ENCODE peak calls at places on chromosomes 7 and 10, in four cellular contexts. R, Q, W and J are unnamed samples.

GRCh38 chr7:22949944-22950343 is 64.0 kb downstream of the HYCC1 start:
- DNase-seq in R (no peak), Q (no peak), W (no peak), J (no peak)

GRCh38 chr10:126844406-126844805 is 60.8 kb upstream of the DOCK1 start:
- DNase-seq in R (no peak), Q (no peak), W (no peak), J (no peak)

GRCh38 chr10:131920151-131920550 is 19.3 kb downstream of the PPP2R2D start:
- DNase-seq in R (no peak), Q (no peak), W (no peak), J (no peak)

GRCh38 chr7:75977741-75978140 is 16.7 kb downstream of the TMEM120A start:
- DNase-seq in R (no peak), Q (no peak), W (no peak), J (no peak)

GRCh38 chr7:29607889-29608288 is 44.3 kb downstream of the PRR15 start:
- DNase-seq in R (no peak), Q (no peak), W (peak; percentile 39), J (no peak)

GRCh38 chr7:19489162-19489820 is 219.5 kb downstream of the POLR1F start:
- DNase-seq in R (no peak), Q (no peak), W (no peak), J (no peak)

GRCh38 chr7:115083935-115084334 is 162.0 kb downstream of the MDFIC start:
- DNase-seq in R (no peak), Q (no peak), W (no peak), J (no peak)

GRCh38 chr7:21771906-21772610 is 173.6 kb downstream of the CDCA7L start:
- DNase-seq in R (no peak), Q (no peak), W (no peak), J (no peak)

GRCh38 chr10:73117976-73118743 is 7.9 kb downstream of the NUDT13 start:
- DNase-seq in R (peak; percentile 59), Q (no peak), W (no peak), J (no peak)

GRCh38 chr7:83130623-83131545 is 31.8 kb downstream of the PCLO start:
- DNase-seq in R (no peak), Q (no peak), W (no peak), J (no peak)

GRCh38 chr7:55432937-55433784 is 68.0 kb downstream of the LANCL2 start:
- DNase-seq in R (peak; percentile 40), Q (no peak), W (no peak), J (no peak)

GRCh38 chr10:9010093-9010492 is 955.6 kb downstream of the GATA3 start:
- DNase-seq in R (no peak), Q (no peak), W (no peak), J (no peak)

GRCh38 chr10:69789164-69789576 is 12.5 kb upstream of the COL13A1 start:
- DNase-seq in R (no peak), Q (no peak), W (no peak), J (no peak)

GRCh38 chr7:945556-946255 is 8.8 kb downstream of the ADAP1 start:
- DNase-seq in R (peak; percentile 86), Q (peak; percentile 96), W (peak; percentile 94), J (peak; percentile 98)
- TF ChIP-seq POLR2A in R (no peak), Q (peak; percentile 97), W (no peak), J (peak; percentile 74)

DNA sequence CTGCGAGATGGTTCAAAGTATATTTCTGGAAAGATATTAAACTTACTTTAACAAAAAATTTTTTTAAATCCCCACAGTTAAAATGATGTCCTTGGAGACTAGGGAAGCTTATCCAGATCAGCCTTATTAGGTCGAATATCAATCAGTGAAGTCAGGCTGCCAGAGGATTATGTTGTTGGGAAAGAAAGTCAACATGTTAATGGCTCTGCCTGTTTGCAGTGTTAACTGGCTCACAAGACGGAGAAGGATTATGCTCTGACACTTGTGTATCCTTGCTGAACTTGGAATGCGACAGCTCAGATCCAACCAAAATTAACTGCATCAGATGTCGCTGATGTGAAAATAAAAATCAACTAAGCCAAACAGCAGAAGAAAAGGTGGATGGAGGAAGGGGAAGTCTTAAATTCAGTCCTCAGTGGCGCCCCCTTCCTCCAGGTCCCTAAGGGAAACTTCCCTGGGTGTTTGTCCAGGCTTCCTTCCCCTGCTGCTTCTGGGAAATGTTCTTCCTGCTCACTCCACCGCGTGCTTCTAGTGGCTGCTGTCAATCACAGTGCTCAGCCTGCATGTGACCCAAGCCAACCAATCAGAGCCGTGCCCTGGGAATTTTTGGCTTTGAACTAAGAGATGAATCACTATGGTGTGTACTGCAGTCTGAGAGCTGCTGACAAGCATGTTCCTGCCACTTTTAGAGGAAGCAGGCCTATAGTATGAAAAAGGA is 690.4 kb upstream of the NRP1 start:
- DNase-seq in R (peak; percentile 29), Q (peak; percentile 8), W (no peak), J (no peak)
- TF ChIP-seq CTCF in R (no peak), Q (no peak), W (no peak), J (no peak)

DNA sequence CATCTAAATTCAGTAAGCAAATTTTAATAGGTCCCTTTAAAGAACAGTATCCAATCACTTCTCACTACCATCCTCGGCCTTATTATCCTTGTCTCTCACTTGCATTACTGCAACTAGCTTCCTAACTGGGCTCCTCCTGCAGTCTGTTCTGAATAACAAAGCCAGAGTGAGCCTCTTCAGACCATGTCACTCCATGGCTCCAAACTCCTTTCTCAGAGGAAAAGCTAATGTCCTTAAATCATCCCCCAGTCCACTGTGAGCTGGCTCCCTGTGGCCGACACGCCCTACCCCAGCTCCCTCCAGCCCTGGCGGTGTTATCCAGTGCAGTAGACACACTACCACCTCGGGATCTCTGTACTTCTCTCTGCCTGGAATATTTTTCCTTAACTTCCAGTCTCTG is 80.0 kb downstream of the EPC1 start:
- DNase-seq in R (no peak), Q (no peak), W (no peak), J (no peak)
- TF ChIP-seq POLR2A in R (no peak), Q (no peak), W (no peak), J (no peak)

GRCh38 chr7:99461221-99461620 is 4.7 kb downstream of the ATP5MF start:
- DNase-seq in R (no peak), Q (no peak), W (no peak), J (no peak)
- TF ChIP-seq CTCF in R (no peak), Q (no peak), W (no peak), J (no peak)

GRCh38 chr7:7146837-7147236 is 35.5 kb upstream of the C1GALT1 start:
- DNase-seq in R (no peak), Q (no peak), W (no peak), J (no peak)

GRCh38 chr7:7151865-7152264 is 30.5 kb upstream of the C1GALT1 start:
- DNase-seq in R (no peak), Q (no peak), W (no peak), J (no peak)

GRCh38 chr7:7152315-7152714 is 30.0 kb upstream of the C1GALT1 start:
- DNase-seq in R (no peak), Q (no peak), W (no peak), J (no peak)

GRCh38 chr7:7151285-7151684 is 31.1 kb upstream of the C1GALT1 start:
- DNase-seq in R (no peak), Q (no peak), W (no peak), J (no peak)

DNA sequence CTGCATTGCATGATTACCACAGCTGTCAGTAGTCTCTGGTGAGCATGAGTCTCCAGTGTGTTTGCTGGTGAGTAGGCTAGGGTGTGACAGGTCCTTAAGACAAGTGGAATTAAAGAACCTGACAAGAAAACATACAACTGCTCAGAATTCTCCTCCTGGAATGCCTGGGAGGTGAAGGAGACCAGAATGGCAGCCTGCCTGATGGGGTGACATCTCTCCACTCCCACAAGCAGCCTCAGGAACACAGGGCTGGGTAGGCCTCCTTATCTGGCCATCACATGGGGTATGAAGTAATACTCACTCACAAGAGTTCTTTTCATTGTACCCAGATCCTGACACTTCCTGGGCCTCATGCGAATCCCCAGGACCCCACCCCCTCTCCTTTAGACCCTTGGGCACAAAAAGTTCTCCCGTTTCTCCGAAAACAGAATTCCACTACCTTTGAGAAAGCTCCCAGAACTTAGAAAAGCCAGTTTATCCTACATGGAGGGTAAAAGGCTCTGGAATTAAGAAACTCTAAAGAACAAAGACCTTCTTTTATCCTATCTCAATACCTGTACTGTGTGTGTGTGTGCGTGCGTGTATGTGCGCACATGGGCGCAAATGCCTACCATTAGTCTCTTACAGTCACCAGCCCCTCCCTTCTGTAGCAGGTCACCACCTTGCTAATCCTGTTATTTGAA is 33.4 kb upstream of the C1GALT1 start:
- DNase-seq in R (no peak), Q (no peak), W (no peak), J (no peak)
- TF ChIP-seq POLR2A in R (no peak), Q (no peak), W (no peak), J (no peak)

GRCh38 chr7:6111041-6111440 is 79.9 kb downstream of the ANKRD61 start:
- DNase-seq in R (no peak), Q (no peak), W (no peak), J (no peak)

GRCh38 chr7:6107924-6108323 is 76.7 kb downstream of the ANKRD61 start:
- DNase-seq in R (no peak), Q (no peak), W (no peak), J (no peak)

DNA sequence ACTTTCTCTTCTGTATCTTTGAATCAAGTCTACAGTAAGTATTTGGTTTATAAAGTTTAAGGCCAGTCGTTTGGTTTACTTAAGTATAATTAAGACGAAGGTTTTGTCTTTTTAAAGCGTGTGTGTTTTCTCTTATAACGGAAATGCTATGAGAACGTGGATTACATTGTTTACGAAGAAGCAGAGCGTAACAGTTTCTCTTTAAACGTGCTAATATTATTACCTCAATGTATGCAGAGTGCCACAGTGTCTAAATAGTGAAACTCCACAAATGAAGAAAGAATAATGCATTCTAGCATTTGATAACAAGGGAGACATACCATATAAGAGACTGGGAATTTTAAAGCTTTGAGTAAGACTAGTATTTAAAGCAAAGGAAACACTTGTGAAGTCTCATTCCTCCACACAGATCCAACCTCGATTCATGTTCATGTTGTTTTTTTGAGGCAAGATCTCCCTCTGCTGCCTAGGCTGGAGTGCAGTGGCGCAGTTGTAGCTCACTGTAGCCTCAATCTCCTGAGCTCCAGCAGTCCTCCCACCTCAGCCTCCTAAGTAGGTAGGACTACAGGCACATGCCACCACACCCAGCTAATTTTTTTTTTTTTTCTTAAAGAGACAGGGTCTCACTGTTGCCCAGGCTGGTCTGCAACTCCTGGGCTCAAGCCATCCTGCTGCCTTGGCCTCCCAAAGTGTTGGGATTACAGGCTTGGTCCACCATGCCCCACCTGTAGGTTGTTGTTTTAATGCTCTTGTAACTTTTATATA is 75.1 kb downstream of the ANKRD61 start:
- DNase-seq in R (peak; percentile 71), Q (peak; percentile 28), W (no peak), J (no peak)
- TF ChIP-seq CTCF in R (peak; percentile 51), Q (peak; percentile 26), W (no peak), J (peak; percentile 11)

DNA sequence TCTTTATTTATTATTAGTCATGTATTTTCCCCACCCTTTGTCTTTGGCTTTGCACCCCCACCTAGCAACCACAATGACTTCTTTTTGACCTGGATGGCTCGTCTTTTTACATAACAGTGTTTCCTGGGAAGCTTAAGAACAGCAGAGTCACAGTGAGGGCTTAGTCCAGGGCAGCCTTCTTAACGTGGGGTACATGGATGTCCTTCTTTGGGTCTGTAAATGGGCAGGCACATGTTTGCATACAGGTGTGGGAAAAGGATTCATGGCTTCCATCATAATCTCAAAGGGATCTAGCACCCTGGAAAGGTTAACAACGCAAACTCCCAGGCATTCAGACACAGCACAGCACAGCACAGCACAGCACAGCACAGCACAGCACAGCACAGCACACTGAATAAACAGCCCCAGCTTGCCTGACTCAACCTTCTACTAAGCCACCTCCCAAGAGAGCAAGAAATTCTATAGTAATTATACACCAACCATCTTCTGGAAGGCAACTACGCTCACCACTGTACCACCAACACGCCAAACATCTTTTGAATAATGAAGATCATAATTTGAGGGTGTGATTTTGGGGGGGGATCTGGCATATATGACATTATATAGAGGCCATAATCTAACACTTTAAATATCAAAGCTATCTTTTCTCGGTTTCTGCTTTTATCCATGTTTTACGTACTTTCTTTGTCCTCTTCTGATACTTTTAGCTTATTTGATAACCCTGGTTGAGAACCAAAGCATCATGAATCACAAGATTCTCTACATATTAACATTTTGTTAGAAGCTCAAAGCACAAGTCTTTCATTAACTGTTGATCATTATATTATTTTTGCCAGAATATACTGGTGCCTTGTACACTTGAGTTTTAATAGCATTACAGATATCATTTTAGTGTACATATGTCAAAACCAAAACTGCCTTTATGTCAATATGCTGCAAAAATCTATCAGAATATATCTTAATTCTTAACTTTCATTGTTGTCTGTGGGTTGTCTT is 177.2 kb upstream of the KLF14 start:
- DNase-seq in R (no peak), Q (no peak), W (no peak), J (no peak)
- TF ChIP-seq POLR2A in R (no peak), Q (peak; percentile 52), W (no peak), J (no peak)